ENCODE peak calls at places on chromosome 22, in eight cellular contexts. Y is kidney tubule cell; U is prostate gland; K is ELR; C is GM12865; M is epithelial cell of esophagus; D is stimulated activated CD4-positive, alpha-beta T cell treated with anti-CD3 and anti-CD28 coated beads, Interleukin-1b, Interleukin-23, amount 100 ng/mL, for 1 hour; Z is H7. I is an unnamed sample.

GRCh38 chr22:17418890-17419324 is 49.6 kb downstream of the CECR2 start:
- DNase-seq in M (no peak), Y (no peak), K (no peak), Z (peak), C (no peak), D (no peak), U (no peak), I (no peak)

GRCh38 chr22:29313126-29314071 is 2.1 kb downstream of the RASL10A start:
- DNase-seq in M (peak), Y (peak), D (no peak), C (no peak), Z (peak), U (no peak), K (no peak), I (no peak)

GRCh38 chr22:31075961-31076360 is 5.2 kb upstream of the SMTN start:
- DNase-seq in K (no peak), D (no peak), M (no peak), C (no peak), U (no peak), Y (no peak), Z (no peak), I (no peak)

GRCh38 chr22:28911777-28912669 is 28.7 kb downstream of the ZNRF3 start:
- DNase-seq in K (no peak), Z (no peak), Y (no peak), M (no peak), D (no peak), U (peak), C (no peak), I (no peak)

GRCh38 chr22:19385221-19385906 is 46.2 kb downstream of the HIRA start:
- DNase-seq in M (no peak), D (no peak), U (no peak), Z (no peak), Y (no peak), K (no peak), C (no peak), I (no peak)

GRCh38 chr22:37824674-37825641 is 1.8 kb downstream of the GALR3 start:
- DNase-seq in M (peak), U (no peak), D (no peak), K (no peak), Z (peak), Y (peak), C (peak), I (no peak)

GRCh38 chr22:23137905-23138520 is 3.8 kb downstream of the RSPH14 start:
- DNase-seq in K (no peak), C (peak), Z (no peak), M (peak), D (no peak), U (no peak), Y (peak), I (no peak)

GRCh38 chr22:29308791-29309262 is 2.4 kb downstream of the GAS2L1 start:
- DNase-seq in Z (no peak), Y (no peak), K (peak), M (peak), C (peak), D (no peak), U (no peak), I (peak)

GRCh38 chr22:36244522-36245391 is 5.4 kb upstream of the APOL2 start:
- DNase-seq in U (no peak), K (no peak), M (no peak), Z (no peak), D (no peak), Y (no peak), C (no peak), I (no peak)

GRCh38 chr22:39960791-39961746 is 872 bp downstream of the TMA7B start:
- DNase-seq in D (peak), K (peak), M (peak), Z (no peak), Y (peak), U (no peak), C (peak), I (no peak)